ENCODE peak calls at places on chromosomes 16 and 17, in ten cellular contexts. Q is endothelial cell, E is A549, O is WTC11, P is epithelial cell of esophagus, W is HCT116, L is Calu3, B is mesothelial cell of epicardium, A is progenitor cell of endocrine pancreas, Y is bronchial epithelial cell. S is an unnamed sample.

GRCh38 chr16:85592700-85593502 is 20.2 kb upstream of the GSE1 start:
- DNase-seq in L (no peak), O (no peak), W (no peak), Y (peak; percentile 5), P (no peak), B (no peak), Q (no peak), E (no peak), A (no peak), S (no peak)

GRCh38 chr17:58822148-58823050 is 66.7 kb downstream of the PPM1E start:
- DNase-seq in A (no peak), O (no peak), Y (peak; percentile 22), W (no peak), B (no peak), L (no peak), E (no peak), Q (no peak), P (peak; percentile 68), S (no peak)

GRCh38 chr17:41185001-41185400 is 290 bp upstream of the KRTAP4-1 start:
- DNase-seq in Y (peak; percentile 15), L (no peak), A (no peak), Q (no peak), B (no peak), W (no peak), E (no peak), O (no peak), P (peak; percentile 40), S (no peak)

GRCh38 chr16:86823895-86824671 is 245.7 kb downstream of the FOXL1 start:
- DNase-seq in L (peak; percentile 37), P (peak; percentile 94), E (no peak), W (no peak), Q (no peak), Y (peak; percentile 76), A (no peak), O (no peak), B (no peak), S (no peak)

GRCh38 chr17:48605409-48605864 is 651 bp upstream of the HOXB6 start:
- DNase-seq in A (no peak), L (peak; percentile 68), Q (no peak), E (no peak), Y (no peak), W (no peak), P (no peak), O (no peak), B (no peak), S (no peak)

GRCh38 chr17:77882481-77883212 is 75.9 kb upstream of the TNRC6C start:
- DNase-seq in A (no peak), B (no peak), Y (peak; percentile 22), Q (no peak), O (no peak), W (no peak), L (peak; percentile 9), P (peak; percentile 10), E (no peak), S (no peak)

GRCh38 chr16:56558024-56558747 is 6.7 kb upstream of the MT4 start:
- DNase-seq in A (no peak), B (no peak), O (no peak), E (peak; percentile 22), W (no peak), L (no peak), P (peak; percentile 95), Y (peak; percentile 89), Q (no peak), S (no peak)

GRCh38 chr17:58242171-58242784 is 3.9 kb downstream of the LPO start:
- DNase-seq in E (no peak), B (no peak), A (no peak), L (no peak), Q (no peak), P (peak; percentile 34), O (peak; percentile 50), Y (peak; percentile 14), W (no peak), S (no peak)

GRCh38 chr17:68290955-68291835 is at the start of the genes ARSG and SLC16A6:
- DNase-seq in L (peak; percentile 69), A (peak; percentile 55), W (peak; percentile 54), O (peak; percentile 79), Q (peak; percentile 71), P (peak; percentile 45), B (peak; percentile 54), Y (no peak), E (peak; percentile 74), S (peak; percentile 72)

GRCh38 chr16:1899641-1900451 is 18.4 kb downstream of the HS3ST6 start:
- DNase-seq in L (no peak), E (no peak), W (no peak), Q (no peak), P (peak; percentile 76), B (no peak), A (no peak), Y (peak; percentile 54), O (no peak), S (no peak)

GRCh38 chr16:77414752-77415231 is 20.0 kb downstream of the ADAMTS18 start:
- DNase-seq in O (no peak), P (no peak), E (no peak), Y (no peak), W (no peak), B (no peak), L (no peak), Q (no peak), A (no peak), S (no peak)

GRCh38 chr17:46818929-46819859 is 702 bp upstream of the WNT3 start:
- DNase-seq in O (peak; percentile 78), A (no peak), Q (peak; percentile 59), E (no peak), B (no peak), W (no peak), Y (no peak), L (no peak), P (no peak), S (no peak)

DNA sequence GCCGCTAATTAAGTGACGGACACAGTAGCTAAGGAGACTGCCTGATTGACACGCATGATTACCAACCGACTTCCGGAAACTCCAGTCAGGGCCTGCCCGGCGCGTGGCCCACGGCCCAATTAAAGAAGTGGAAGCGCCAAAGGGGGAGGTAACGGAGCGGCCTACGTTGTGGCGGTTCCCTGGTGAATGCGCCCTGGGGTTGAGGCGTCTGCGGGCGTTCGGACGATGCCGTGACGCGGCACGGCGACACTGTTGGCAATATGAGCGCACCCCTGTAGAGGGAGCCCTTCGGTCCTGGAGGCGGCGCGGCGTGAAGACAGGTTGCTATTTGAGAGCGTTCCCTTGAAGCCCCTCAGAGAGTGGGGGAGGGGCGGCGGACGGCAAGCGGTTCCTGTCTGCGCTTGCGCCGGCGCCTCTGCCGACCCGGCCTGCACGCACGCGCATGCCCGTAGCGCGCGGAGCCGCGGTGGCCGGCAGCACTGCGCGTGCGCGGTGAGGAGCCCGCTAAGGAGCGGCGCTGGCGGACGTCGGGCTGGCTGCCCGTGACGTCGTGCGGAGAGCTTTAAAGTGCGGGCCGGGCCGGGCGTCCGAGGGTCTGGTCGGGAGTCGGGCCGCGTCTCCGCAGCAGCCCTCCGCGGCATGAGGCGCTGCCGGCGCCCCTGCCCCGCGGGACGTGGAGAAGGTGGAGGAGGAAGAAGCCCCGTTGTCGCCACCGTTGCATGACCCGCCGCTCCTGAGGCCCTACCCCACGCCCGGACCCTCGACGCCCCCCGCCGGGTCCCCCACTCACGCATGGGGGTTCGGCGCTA is at the start of gene ALKBH5:
- DNase-seq in B (peak; percentile 98), O (peak; percentile 95), E (peak; percentile 100), Q (peak; percentile 97), W (peak; percentile 99), P (peak; percentile 100), Y (peak; percentile 98), A (peak; percentile 94), L (peak; percentile 92), S (peak; percentile 98)
- TF ChIP-seq CTCF in B (peak; percentile 42), O (peak; percentile 18), E (peak; percentile 11), Q (peak; percentile 58), W (peak; percentile 37), P (no peak), Y (peak; percentile 31), A (peak; percentile 51), L (no peak), S (no peak)

GRCh38 chr17:71764507-71764906 is 356.3 kb upstream of the SOX9 start:
- DNase-seq in W (peak; percentile 62), B (no peak), O (peak; percentile 72), Y (no peak), Q (peak; percentile 45), A (peak; percentile 13), P (peak; percentile 41), L (peak; percentile 43), E (peak; percentile 7), S (no peak)
- TF ChIP-seq CTCF in W (peak; percentile 96), B (no peak), O (peak; percentile 46), Y (peak; percentile 59), Q (peak; percentile 37), A (peak; percentile 64), P (peak; percentile 54), L (peak; percentile 52), E (peak; percentile 12), S (peak; percentile 31)

GRCh38 chr16:9248162-9248561 is 156.7 kb downstream of the HAPSTR1 start:
- DNase-seq in E (no peak), Q (no peak), B (no peak), W (no peak), L (no peak), O (no peak), P (no peak), A (no peak), Y (no peak), S (peak; percentile 42)
- TF ChIP-seq CTCF in E (no peak), Q (no peak), B (no peak), W (no peak), L (no peak), O (no peak), P (no peak), A (no peak), Y (no peak), S (no peak)

DNA sequence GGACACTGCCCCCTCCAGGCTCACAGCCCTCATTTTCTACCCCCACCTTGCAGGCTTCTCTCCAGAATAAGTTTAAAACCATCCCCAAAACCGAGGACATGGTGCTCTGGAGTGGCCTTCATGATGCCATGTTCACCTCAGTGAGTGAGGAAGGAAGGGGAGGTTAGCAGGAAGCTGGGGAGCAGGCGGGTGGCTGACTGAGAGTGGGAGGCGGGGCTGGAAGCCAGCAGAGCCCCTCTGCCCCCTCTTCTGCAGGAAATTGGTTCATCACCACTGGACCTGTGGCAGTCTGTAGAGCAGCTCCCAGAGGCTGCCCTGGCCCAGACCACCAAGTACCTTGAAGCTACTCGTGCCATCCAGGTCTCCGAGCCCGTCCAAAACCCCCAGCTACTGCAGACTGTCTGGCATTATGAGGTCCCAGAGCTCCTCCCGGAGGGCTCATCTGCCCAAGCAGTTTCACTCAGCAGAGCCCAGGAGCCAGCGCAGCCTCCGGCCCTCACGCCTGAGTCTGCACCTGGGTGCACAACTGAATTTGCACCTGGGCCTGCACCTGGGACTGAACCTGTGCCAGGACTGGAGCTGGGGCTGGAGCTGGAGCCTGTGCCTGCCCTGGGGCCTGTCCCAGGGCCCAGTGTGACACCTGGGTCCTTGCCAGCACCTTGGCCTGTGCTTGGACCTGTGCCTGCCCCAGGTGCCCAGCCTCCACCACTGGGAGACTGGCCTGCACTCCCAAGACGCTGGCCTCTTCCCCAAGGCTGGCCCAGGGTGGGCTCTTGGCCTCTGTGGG is 19.0 kb downstream of the C16orf96 start:
- DNase-seq in W (no peak), L (no peak), E (no peak), P (no peak), B (no peak), A (no peak), Q (peak; percentile 12), Y (no peak), O (peak; percentile 66), S (no peak)
- TF ChIP-seq CTCF in W (no peak), L (no peak), E (no peak), P (no peak), B (no peak), A (no peak), Q (no peak), Y (no peak), O (no peak), S (peak; percentile 15)